ENCODE peak calls at places on chromosomes 11 and 22, in six cellular contexts. O is psoas muscle; Z is aorta; N is ascending aorta; L is stomach; M is naive thymus-derived CD4-positive, alpha-beta T cell. H is an unnamed sample.

GRCh38 chr11:107757661-107758060 is 45.8 kb upstream of the SLN start:
- DNase-seq in O (no peak), Z (no peak), N (no peak), L (no peak), M (no peak), H (no peak)

GRCh38 chr22:36282078-36282831 is 29.3 kb downstream of the APOL1 start:
- DNase-seq in O (no peak), Z (no peak), N (no peak), L (no peak), M (no peak), H (no peak)

GRCh38 chr22:38435010-38435409 is 20.0 kb downstream of the KCNJ4 start:
- DNase-seq in O (no peak), Z (no peak), N (no peak), L (no peak), M (no peak), H (peak; percentile 51)

GRCh38 chr22:38886333-38886732 is 14.3 kb upstream of the CBX6 start:
- DNase-seq in O (no peak), Z (no peak), N (no peak), L (no peak), M (no peak), H (no peak)

GRCh38 chr11:34234086-34234740 is 123.6 kb downstream of the ABTB2 start:
- DNase-seq in O (no peak), Z (no peak), N (no peak), L (peak; percentile 58), M (peak; percentile 50), H (no peak)

GRCh38 chr22:29226246-29226981 is 20.7 kb downstream of the EMID1 start:
- DNase-seq in O (no peak), Z (no peak), N (no peak), L (no peak), M (no peak), H (no peak)

GRCh38 chr11:95915051-95915450 is 8.9 kb downstream of the MTMR2 start:
- DNase-seq in O (no peak), Z (no peak), N (no peak), L (no peak), M (no peak), H (no peak)

GRCh38 chr22:39462443-39463147 is 5.8 kb downstream of the MGAT3 start:
- DNase-seq in O (no peak), Z (no peak), N (no peak), L (no peak), M (no peak), H (no peak)

GRCh38 chr11:108965602-108966001 is 300.7 kb downstream of the DDX10 start:
- DNase-seq in O (no peak), Z (no peak), N (no peak), L (no peak), M (no peak), H (no peak)

GRCh38 chr11:45045692-45046471 is 95.2 kb upstream of the TP53I11 start:
- DNase-seq in O (peak; percentile 74), Z (peak; percentile 85), N (no peak), L (peak; percentile 31), M (no peak), H (no peak)

GRCh38 chr11:2826679-2827056 is 58.9 kb downstream of the CDKN1C start:
- DNase-seq in O (no peak), Z (peak; percentile 63), N (no peak), L (no peak), M (no peak), H (no peak)

GRCh38 chr11:23399995-23400394 is 539.7 kb upstream of the CCDC179 start:
- DNase-seq in O (no peak), Z (peak; percentile 50), N (no peak), L (no peak), M (no peak), H (no peak)

GRCh38 chr11:121476379-121477032 is 23.7 kb upstream of the SORL1-AS1 start:
- DNase-seq in O (no peak), Z (no peak), N (no peak), L (no peak), M (no peak), H (no peak)

GRCh38 chr11:90916706-90917105 is 693.9 kb upstream of the CHORDC1 start:
- DNase-seq in O (no peak), Z (no peak), N (no peak), L (no peak), M (no peak), H (no peak)

GRCh38 chr11:31986201-31986889 is 104.5 kb upstream of the RCN1 start:
- DNase-seq in O (no peak), Z (no peak), N (no peak), L (no peak), M (no peak), H (no peak)
- H3K36me3 ChIP-seq in O (no peaks in the 10 kb centered on the region), Z (no peaks in the 10 kb centered on the region), N (no peaks in the 10 kb centered on the region), L (no peaks in the 10 kb centered on the region), M (no peaks in the 10 kb centered on the region), H (no peaks in the 10 kb centered on the region)

GRCh38 chr22:26556904-26557303 is 33.0 kb downstream of the TPST2 start:
- DNase-seq in O (peak; percentile 59), Z (no peak), N (no peak), L (no peak), M (no peak), H (no peak)

GRCh38 chr22:26554956-26555355 is 35.0 kb downstream of the TPST2 start:
- DNase-seq in O (no peak), Z (no peak), N (no peak), L (no peak), M (no peak), H (peak; percentile 69)

GRCh38 chr22:26553056-26553752 is 36.7 kb downstream of the TPST2 start:
- DNase-seq in O (no peak), Z (no peak), N (no peak), L (no peak), M (no peak), H (no peak)

GRCh38 chr22:26558246-26558895 is 31.6 kb downstream of the TPST2 start:
- DNase-seq in O (no peak), Z (no peak), N (no peak), L (no peak), M (no peak), H (no peak)

DNA sequence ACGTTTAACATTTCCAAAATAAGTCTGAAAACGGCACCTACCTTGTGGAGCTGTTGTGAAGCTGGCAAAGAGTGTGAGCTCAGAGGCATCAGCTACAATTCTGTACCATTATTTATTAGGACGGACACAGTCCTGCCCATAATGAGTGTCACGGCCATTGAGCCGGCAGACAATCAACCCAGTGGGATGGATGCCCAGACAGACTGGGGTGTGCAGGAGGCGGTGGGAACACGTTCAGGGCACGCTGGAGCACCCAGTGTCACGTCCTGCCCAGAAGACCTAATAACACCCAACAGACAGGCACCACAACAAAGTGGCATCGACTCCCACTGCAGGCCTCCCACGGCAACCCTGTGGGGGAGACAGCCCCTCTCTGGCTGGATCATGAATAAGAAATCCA is 34.5 kb downstream of the TPST2 start:
- DNase-seq in O (no peak), Z (no peak), N (no peak), L (no peak), M (no peak), H (no peak)
- H3K4me1 ChIP-seq in O (peaks cover 73% of the 10 kb centered on the region), Z (no peaks in the 10 kb centered on the region), N (peaks cover 5% of the 10 kb centered on the region), L (no peaks in the 10 kb centered on the region), M (no peaks in the 10 kb centered on the region), H (peaks cover 11% of the 10 kb centered on the region)

DNA sequence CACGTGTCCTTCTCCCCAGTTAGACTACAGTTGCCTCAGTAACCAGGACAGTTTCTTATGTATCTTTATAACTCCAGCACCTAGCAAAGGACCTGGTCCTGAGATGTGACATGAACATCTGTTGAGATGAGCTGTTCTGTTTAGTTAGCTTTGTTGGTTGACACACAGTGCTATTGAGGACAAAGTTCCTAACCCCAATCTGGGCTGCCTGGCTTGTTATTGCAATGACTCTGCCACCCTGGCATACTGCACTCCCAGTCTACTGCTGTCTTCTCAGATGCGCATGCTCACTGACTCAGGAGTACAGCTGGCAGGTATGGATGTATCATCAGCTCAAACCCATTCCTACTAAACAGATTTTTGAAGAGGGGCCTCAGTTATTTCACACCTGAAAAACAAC is 7.4 kb downstream of the DESI1 start:
- DNase-seq in O (no peak), Z (no peak), N (no peak), L (no peak), M (no peak), H (no peak)
- H3K27me3 ChIP-seq in O (no peaks in the 10 kb centered on the region), Z (no peaks in the 10 kb centered on the region), N (no peaks in the 10 kb centered on the region), L (no peaks in the 10 kb centered on the region), M (no peaks in the 10 kb centered on the region), H (no peaks in the 10 kb centered on the region)

DNA sequence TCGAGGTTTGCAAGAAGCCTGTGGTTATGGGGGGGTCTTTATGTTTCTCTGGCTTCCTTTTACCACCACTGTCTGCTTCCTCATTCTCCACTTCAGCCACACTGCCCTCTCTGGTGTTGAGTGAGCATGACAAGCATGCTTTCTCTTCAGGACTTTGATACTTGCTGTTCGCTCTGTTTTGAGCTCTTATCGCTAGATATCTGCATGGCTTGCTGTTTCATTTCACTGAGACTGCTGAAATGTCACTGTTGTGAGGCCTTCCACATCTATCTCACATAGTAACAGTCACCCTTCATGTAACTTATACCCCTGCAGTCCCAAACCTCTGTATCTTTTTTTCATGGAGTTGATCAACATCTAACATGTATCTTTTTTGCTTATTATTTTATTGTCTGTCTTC is 59.8 kb downstream of the TMEM135 start:
- DNase-seq in O (no peak), Z (no peak), N (no peak), L (peak; percentile 57), M (peak; percentile 33), H (peak; percentile 39)
- H3K36me3 ChIP-seq in O (no peaks in the 10 kb centered on the region), Z (peaks cover 3% of the 10 kb centered on the region), N (peaks cover 8% of the 10 kb centered on the region), L (peaks cover 19% of the 10 kb centered on the region), M (peaks cover 8% of the 10 kb centered on the region), H (no peaks in the 10 kb centered on the region)

H was measured in HAP-1.